ENCODE peak calls at places on chromosomes 7 and 10, in seven cellular contexts. I is A549; D is tibial artery; T is esophagus squamous epithelium; U is PC-9; X is naive thymus-derived CD4-positive, alpha-beta T cell; P is SJSA1. H is an unnamed sample.

GRCh38 chr10:1364151-1364910 is 308.1 kb downstream of the WDR37 start:
- DNase-seq in I (no peak), D (no peak), T (no peak), U (no peak), X (no peak), P (no peak), H (no peak)

GRCh38 chr7:131225619-131226101 is 102.0 kb upstream of the MKLN1 start:
- DNase-seq in I (peak; percentile 98), D (no peak), T (no peak), U (peak; percentile 57), X (no peak), P (peak; percentile 55), H (no peak)

GRCh38 chr7:90952649-90952991 is 311.6 kb upstream of the FZD1 start:
- DNase-seq in I (no peak), D (no peak), T (no peak), U (no peak), X (no peak), P (no peak), H (no peak)

GRCh38 chr7:82841828-82842227 is 320.9 kb downstream of the PCLO start:
- DNase-seq in I (no peak), D (no peak), T (no peak), U (no peak), X (no peak), P (peak; percentile 9), H (no peak)

GRCh38 chr7:18786796-18787195 is 291.2 kb downstream of the HDAC9 start:
- DNase-seq in I (no peak), D (no peak), T (no peak), U (no peak), X (no peak), P (no peak), H (no peak)

GRCh38 chr7:54932818-54933543 is 85.8 kb upstream of the EGFR start:
- DNase-seq in I (peak; percentile 79), D (peak; percentile 75), T (no peak), U (peak; percentile 91), X (no peak), P (peak; percentile 61), H (no peak)

GRCh38 chr10:97427571-97428179 is 1.7 kb downstream of the PGAM1 start:
- DNase-seq in I (peak; percentile 40), D (no peak), T (no peak), U (peak; percentile 51), X (no peak), P (no peak), H (no peak)

GRCh38 chr10:18254692-18255091 is 114.5 kb downstream of the CACNB2 start:
- DNase-seq in I (no peak), D (no peak), T (no peak), U (no peak), X (no peak), P (no peak), H (no peak)

GRCh38 chr7:27771111-27771510 is 31.1 kb downstream of the TAX1BP1 start:
- DNase-seq in I (no peak), D (no peak), T (no peak), U (peak; percentile 25), X (no peak), P (no peak), H (no peak)

GRCh38 chr7:156516791-156517378 is 123.7 kb upstream of the RNF32 start:
- DNase-seq in I (no peak), D (no peak), T (no peak), U (no peak), X (no peak), P (no peak), H (no peak)

GRCh38 chr10:68424454-68425014 is 17.5 kb upstream of the RUFY2 start:
- DNase-seq in I (no peak), D (no peak), T (no peak), U (no peak), X (no peak), P (no peak), H (no peak)

GRCh38 chr7:76232698-76233097 is 31.0 kb downstream of the SRRM3 start:
- DNase-seq in I (no peak), D (no peak), T (no peak), U (no peak), X (no peak), P (no peak), H (no peak)

GRCh38 chr7:22399091-22399490 is 42.1 kb upstream of the RAPGEF5 start:
- DNase-seq in I (no peak), D (no peak), T (no peak), U (no peak), X (no peak), P (no peak), H (no peak)

GRCh38 chr7:130369110-130369711 is 11.1 kb upstream of the CPA1 start:
- DNase-seq in I (peak; percentile 22), D (no peak), T (no peak), U (no peak), X (peak; percentile 20), P (no peak), H (no peak)

GRCh38 chr10:34658934-34659333 is 156.2 kb downstream of the PARD3 start:
- DNase-seq in I (no peak), D (no peak), T (no peak), U (no peak), X (no peak), P (no peak), H (no peak)

GRCh38 chr10:110609592-110609991 is 34.5 kb upstream of the RBM20 start:
- DNase-seq in I (peak; percentile 57), D (no peak), T (no peak), U (no peak), X (no peak), P (peak; percentile 34), H (no peak)

GRCh38 chr10:7408003-7408493 is 2.8 kb downstream of the SFMBT2 start:
- DNase-seq in I (peak; percentile 16), D (peak; percentile 70), T (no peak), U (no peak), X (peak; percentile 67), P (no peak), H (no peak)

GRCh38 chr10:62894156-62894555 is 78.0 kb upstream of the EGR2 start:
- DNase-seq in I (no peak), D (no peak), T (no peak), U (no peak), X (no peak), P (no peak), H (no peak)

GRCh38 chr10:62893036-62893435 is 76.9 kb upstream of the EGR2 start:
- DNase-seq in I (no peak), D (no peak), T (no peak), U (no peak), X (no peak), P (no peak), H (no peak)

GRCh38 chr10:62885656-62886461 is 69.7 kb upstream of the EGR2 start:
- DNase-seq in I (peak; percentile 51), D (no peak), T (no peak), U (no peak), X (no peak), P (no peak), H (no peak)

GRCh38 chr10:62887642-62888041 is 71.5 kb upstream of the EGR2 start:
- DNase-seq in I (no peak), D (no peak), T (no peak), U (no peak), X (no peak), P (no peak), H (no peak)

GRCh38 chr10:62890395-62890794 is 74.2 kb upstream of the EGR2 start:
- DNase-seq in I (no peak), D (no peak), T (no peak), U (no peak), X (no peak), P (no peak), H (no peak)
- H3K4me3 ChIP-seq in I (no peak overlapping the region), D (no peak overlapping the region), T (no peak overlapping the region), U (no peak overlapping the region), X (no peak overlapping the region), P (no peak overlapping the region), H (no peak overlapping the region)

GRCh38 chr7:142803901-142804300 is 33.1 kb downstream of the PRSS2 start:
- DNase-seq in I (no peak), D (no peak), T (no peak), U (no peak), X (no peak), P (no peak), H (no peak)
- H3K27ac ChIP-seq in I (no peak overlapping the region), D (no peak overlapping the region), T (no peak overlapping the region), U (no peak overlapping the region), X (peak overlapping the region; percentile 98), P (no peak overlapping the region), H (peak overlapping the region; percentile 99)

GRCh38 chr7:92987543-92987942 is 130.2 kb downstream of the SAMD9 start:
- DNase-seq in I (no peak), D (no peak), T (no peak), U (no peak), X (no peak), P (no peak), H (no peak)
- H3K4me3 ChIP-seq in I (no peak overlapping the region), D (no peak overlapping the region), T (no peak overlapping the region), U (no peak overlapping the region), X (no peak overlapping the region), P (no peak overlapping the region), H (no peak overlapping the region)

GRCh38 chr7:120857558-120858298 is at the start of gene TSPAN12:
- DNase-seq in I (peak; percentile 69), D (peak; percentile 92), T (no peak), U (peak; percentile 90), X (peak; percentile 28), P (peak; percentile 85), H (no peak)
- H3K27ac ChIP-seq in I (peak within 1 kb of the TSS; percentile 61), D (peak within 1 kb of the TSS; percentile 94), T (peak within 1 kb of the TSS; percentile 67), U (peak within 1 kb of the TSS; percentile 45), X (no peak within 1 kb of the TSS), P (no peak within 1 kb of the TSS), H (no peak within 1 kb of the TSS)

GRCh38 chr7:151381083-151381332 is 28.8 kb downstream of the WDR86 start:
- DNase-seq in I (no peak), D (no peak), T (no peak), U (no peak), X (no peak), P (no peak), H (no peak)
- H3K4me3 ChIP-seq in I (no peak overlapping the region), D (peak overlapping the region; percentile 42), T (peak overlapping the region; percentile 1), U (no peak overlapping the region), X (peak overlapping the region; percentile 63), P (no peak overlapping the region), H (peak overlapping the region; percentile 41)

DNA sequence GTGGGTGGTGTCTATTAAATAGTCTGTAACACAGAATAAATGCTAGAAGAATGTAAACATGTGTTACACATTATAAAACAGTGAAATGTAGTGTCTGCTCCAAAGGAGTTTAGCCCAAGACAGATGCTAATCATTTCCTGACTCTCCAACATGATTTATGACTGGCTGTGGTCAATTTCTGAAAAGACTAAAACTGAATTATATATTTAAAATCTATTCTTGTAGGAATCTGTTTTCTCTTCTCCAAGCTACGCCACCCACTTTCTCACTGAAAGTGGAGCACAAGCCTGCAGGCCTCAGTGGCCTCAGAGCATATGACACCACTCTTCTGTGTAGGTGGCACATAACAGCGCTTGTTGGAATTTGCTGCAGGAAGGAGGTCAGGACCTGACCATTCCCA is 44.4 kb downstream of the CTTNBP2 start:
- DNase-seq in I (no peak), D (no peak), T (no peak), U (no peak), X (no peak), P (peak; percentile 62), H (no peak)
- H3K27ac ChIP-seq in I (no peak overlapping the region), D (peak overlapping the region; percentile 13), T (no peak overlapping the region), U (no peak overlapping the region), X (no peak overlapping the region), P (peak overlapping the region; percentile 27), H (no peak overlapping the region)

H was measured in effector memory CD4-positive, alpha-beta T cell.